ENCODE peak calls at places on chromosomes 4 and X, in five cellular contexts. V is fibroblast of lung, B is K562, U is mammary epithelial cell, J is IMR-90. M is an unnamed sample.

GRCh38 chr4:66636321-66636720 is 909.0 kb downstream of the CENPC start:
- DNase-seq in U (no peak), B (no peak), V (no peak), J (no peak), M (no peak)

GRCh38 chr4:6201580-6202091 is 1.3 kb upstream of the JAKMIP1 start:
- DNase-seq in V (no peak), U (no peak), J (no peak), B (peak), M (no peak)

GRCh38 chr4:89434364-89434988 is 126.9 kb upstream of the GPRIN3 start:
- DNase-seq in V (peak), U (peak), B (no peak), J (peak), M (peak)

GRCh38 chr4:9898596-9899345 is 117.3 kb downstream of the DRD5 start:
- DNase-seq in J (peak), U (peak), B (peak), V (no peak), M (peak)

GRCh38 chr4:141772838-141773237 is 136.5 kb downstream of the IL15 start:
- DNase-seq in B (no peak), J (no peak), V (no peak), U (no peak), M (no peak)

GRCh38 chr4:182649698-182650477 is 267.3 kb downstream of the DCTD start:
- DNase-seq in V (peak), U (no peak), J (peak), B (no peak), M (no peak)

GRCh38 chrX:18649498-18649951 is 22.4 kb downstream of the RS1 start:
- DNase-seq in U (no peak), V (no peak), J (no peak), B (no peak), M (no peak)

GRCh38 chr4:4289055-4289454 is 899 bp downstream of the LYAR start:
- DNase-seq in U (no peak), B (peak), J (no peak), V (no peak), M (peak)

GRCh38 chr4:74754218-74754617 is 40.1 kb downstream of the BTC start:
- DNase-seq in V (no peak), B (no peak), U (no peak), J (no peak), M (no peak)

GRCh38 chr4:37802068-37802666 is 24.3 kb upstream of the PGM2 start:
- DNase-seq in J (peak), U (peak), B (peak), V (peak), M (peak)

GRCh38 chr4:52641853-52642563 is 17.1 kb downstream of the USP46 start:
- DNase-seq in V (peak), J (peak), B (no peak), U (peak), M (peak)

GRCh38 chr4:1137063-1137771 is 23.9 kb upstream of the RNF212 start:
- DNase-seq in U (no peak), V (no peak), J (no peak), B (no peak), M (no peak)

GRCh38 chr4:94892051-94892450 is 134.3 kb downstream of the BMPR1B start:
- DNase-seq in J (no peak), U (no peak), V (peak), B (no peak), M (no peak)
- H2AFZ ChIP-seq in J (no peak), U (no peak), V (no peak), B (no peak), M (no peak)

DNA sequence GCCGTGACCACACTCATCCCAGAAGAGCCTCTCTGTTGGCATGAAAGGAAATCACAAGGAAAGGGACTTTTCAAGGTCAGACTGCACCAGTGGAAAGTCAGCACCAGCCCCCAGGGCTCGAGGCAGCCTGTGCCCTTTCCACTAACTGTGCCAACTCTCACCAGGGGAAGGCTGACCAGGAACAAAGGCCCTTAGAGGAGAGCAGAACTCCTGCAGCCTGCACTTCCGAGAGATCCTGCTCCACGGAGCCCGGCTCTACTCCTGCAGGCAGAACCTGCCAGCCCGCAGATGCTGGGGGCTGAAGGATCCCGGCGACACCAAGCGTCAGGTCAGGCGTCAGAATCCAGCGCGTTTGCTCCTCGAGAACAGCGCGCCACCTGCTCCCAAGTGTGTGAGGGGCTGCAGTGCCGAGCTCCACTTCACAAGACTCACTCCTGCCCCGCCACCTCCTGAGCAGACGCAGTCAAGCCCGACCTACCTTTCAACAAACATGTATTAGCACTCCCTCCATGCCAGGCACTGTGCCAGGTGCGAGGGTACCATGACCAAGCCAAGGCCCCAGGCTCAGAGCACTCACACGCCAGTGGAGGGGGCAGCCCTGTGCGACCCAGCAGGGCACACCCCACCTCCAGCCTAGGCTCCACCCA is 13.6 kb upstream of the HELT start:
- DNase-seq in U (no peak), B (no peak), J (no peak), V (no peak), M (no peak)
- H3K4me3 ChIP-seq in U (no peak), B (no peak), J (no peak), V (no peak), M (peak)

GRCh38 chr4:75976177-75976576 is 14.6 kb downstream of the SDAD1 start:
- DNase-seq in J (no peak), U (no peak), B (no peak), V (no peak), M (no peak)
- H3K9ac ChIP-seq in J (no peak), U (no peak), B (no peak), V (no peak), M (no peak)

GRCh38 chr4:127210877-127211276 is 421.9 kb upstream of the INTU start:
- DNase-seq in U (no peak), B (no peak), V (no peak), J (no peak), M (no peak)

GRCh38 chr4:127212701-127213100 is 420.1 kb upstream of the INTU start:
- DNase-seq in B (no peak), V (peak), U (no peak), J (peak), M (no peak)

GRCh38 chr4:127209580-127210095 is 423.1 kb upstream of the INTU start:
- DNase-seq in B (no peak), J (no peak), U (no peak), V (no peak), M (no peak)

GRCh38 chr4:127212269-127212580 is 420.5 kb upstream of the INTU start:
- DNase-seq in V (no peak), U (no peak), J (no peak), B (no peak), M (peak)

DNA sequence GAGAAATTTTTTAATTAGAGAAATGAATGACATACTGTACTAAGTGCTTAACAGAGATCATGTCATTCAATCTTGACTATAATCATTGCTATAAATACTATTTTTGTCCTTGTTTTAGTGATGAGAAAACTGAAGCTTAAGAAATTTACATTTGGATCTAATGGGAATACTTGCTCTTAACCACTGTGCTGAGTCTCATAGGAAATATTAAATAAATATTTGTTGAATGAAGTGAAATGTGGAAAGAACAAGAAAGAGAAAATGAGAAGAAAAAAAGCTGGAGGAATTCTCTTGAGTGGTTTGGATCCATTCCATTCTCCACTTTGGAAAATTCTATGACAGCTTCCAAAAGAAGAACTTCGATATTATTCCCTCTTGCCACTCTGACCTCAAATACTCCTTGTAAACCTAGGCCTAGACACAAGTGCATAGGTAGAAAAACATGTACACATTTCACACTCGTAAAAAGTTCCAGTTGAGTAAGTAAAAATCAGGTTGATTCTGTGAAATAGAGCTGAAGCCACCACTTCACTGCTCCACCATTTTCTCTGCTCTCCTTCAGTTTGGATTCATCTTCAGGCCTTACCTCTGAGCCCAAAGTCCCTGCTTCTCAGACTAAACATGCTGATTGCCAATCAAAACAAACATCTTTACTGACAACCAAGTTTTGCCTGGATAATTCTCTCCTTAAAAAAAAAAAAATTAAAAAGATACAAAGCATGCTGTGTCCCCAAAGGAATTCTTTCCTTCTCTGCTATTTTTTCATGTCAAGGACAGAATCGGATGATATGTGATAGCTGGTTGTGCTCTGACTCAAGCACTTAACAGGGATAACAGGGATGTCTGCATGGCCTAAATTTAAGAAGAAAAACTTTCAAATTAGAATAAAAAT is 421.1 kb upstream of the INTU start:
- DNase-seq in J (no peak), U (no peak), B (no peak), V (no peak), M (no peak)
- H2AFZ ChIP-seq in J (no peak), U (no peak), B (no peak), V (no peak), M (peak)

GRCh38 chr4:153223935-153224334 is 19.7 kb downstream of the TRIM2 start:
- DNase-seq in J (peak), U (peak), V (peak), B (no peak), M (peak)
- H3K4me3 ChIP-seq in J (peak), U (peak), V (peak), B (no peak), M (peak)

DNA sequence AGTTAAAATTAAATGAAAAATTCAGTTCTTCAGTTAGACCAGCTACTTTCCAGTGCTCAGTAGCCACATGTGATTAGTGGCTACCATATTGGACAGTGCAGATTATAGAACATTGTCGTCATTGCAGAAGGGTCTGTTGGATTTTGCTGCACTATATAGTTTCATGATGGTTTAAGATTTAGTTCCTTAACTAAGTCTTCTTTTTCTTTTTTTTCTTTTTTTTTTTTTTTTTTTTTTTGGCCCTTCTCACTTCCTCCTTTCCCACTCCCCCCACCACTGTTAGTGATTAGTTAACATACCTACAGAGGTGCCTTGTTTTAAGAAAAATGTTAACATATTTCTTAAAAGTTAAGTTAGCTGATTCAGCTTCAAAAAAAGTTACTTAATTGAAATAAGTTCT is 9.0 kb downstream of the RAB9A start:
- DNase-seq in V (no peak), J (no peak), B (no peak), U (no peak), M (no peak)
- H3K9ac ChIP-seq in V (no peak), J (no peak), B (no peak), U (no peak), M (no peak)

GRCh38 chr4:145552181-145552822 is 66.9 kb upstream of the MMAA start:
- DNase-seq in U (no peak), J (no peak), V (no peak), B (no peak), M (no peak)
- H2AFZ ChIP-seq in U (no peak), J (no peak), V (no peak), B (no peak), M (no peak)

GRCh38 chr4:103422467-103423219 is 224.5 kb upstream of the CENPE start:
- DNase-seq in J (no peak), B (no peak), V (no peak), U (no peak), M (peak)
- H3K4me3 ChIP-seq in J (no peak), B (no peak), V (no peak), U (no peak), M (no peak)

GRCh38 chr4:101345596-101346311 is 1.6 kb downstream of the PPP3CA start:
- DNase-seq in U (peak), J (peak), B (peak), V (peak), M (peak)
- H3K9ac ChIP-seq in U (peak), J (peak), B (no peak), V (peak), M (peak)

DNA sequence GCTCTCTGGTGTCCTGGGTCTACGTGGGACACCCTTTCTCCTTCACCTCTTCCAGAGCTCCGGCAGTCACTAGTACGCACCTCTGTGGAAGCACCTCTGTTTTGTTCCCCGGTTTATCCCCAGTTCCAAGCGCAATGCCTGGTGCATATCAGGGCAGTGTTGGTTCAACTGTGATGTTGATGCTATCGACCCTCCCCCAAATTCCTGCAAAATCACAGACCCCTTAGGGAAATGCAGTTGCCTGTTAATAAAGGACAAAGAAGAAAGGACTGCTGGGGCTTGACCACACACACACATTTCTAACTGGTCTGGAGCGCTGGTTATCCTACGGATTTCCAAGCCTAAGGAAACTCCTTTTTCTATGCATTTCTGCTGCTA is 513 bp upstream of the NMU start:
- DNase-seq in U (no peak), B (no peak), J (no peak), V (no peak), M (no peak)
- H2AFZ ChIP-seq in U (peak), B (peak), J (peak), V (no peak), M (peak)

M was measured in GM23248.